ENCODE peak calls at places on chromosomes 5 and 9, in five cellular contexts. One of them, this sample, is unnamed.

GRCh38 chr5:80736730-80737129 is 81.9 kb upstream of the DHFR start:
- DNase-seq in HepG2: no peak
- DNase-seq in HEK293T: no peak
- DNase-seq in H1: no peak
- DNase-seq in GM12878: no peak
- DNase-seq in this sample: no peak

GRCh38 chr5:93226202-93226735 is 354.8 kb downstream of the NR2F1-AS1 start:
- DNase-seq in HepG2: no peak
- DNase-seq in HEK293T: no peak
- DNase-seq in H1: no peak
- DNase-seq in GM12878: no peak
- DNase-seq in this sample: no peak

GRCh38 chr5:31280210-31280609 is 86.7 kb downstream of the CDH6 start:
- DNase-seq in HepG2: no peak
- DNase-seq in HEK293T: no peak
- DNase-seq in H1: no peak
- DNase-seq in GM12878: no peak
- DNase-seq in this sample: no peak

GRCh38 chr5:75614165-75614564 is 2.9 kb downstream of the ANKDD1B start:
- DNase-seq in HepG2: no peak
- DNase-seq in HEK293T: no peak
- DNase-seq in H1: no peak
- DNase-seq in GM12878: no peak
- DNase-seq in this sample: no peak

GRCh38 chr9:72474676-72475075 is 46.7 kb upstream of the TMC1 start:
- DNase-seq in HepG2: no peak
- DNase-seq in HEK293T: no peak
- DNase-seq in H1: no peak
- DNase-seq in GM12878: no peak
- DNase-seq in this sample: no peak

GRCh38 chr5:6703791-6704190 is 9.4 kb upstream of the TENT4A start:
- DNase-seq in HepG2: no peak
- DNase-seq in HEK293T: no peak
- DNase-seq in H1: no peak
- DNase-seq in GM12878: no peak
- DNase-seq in this sample: no peak

GRCh38 chr9:129290606-129291005 is 112.5 kb upstream of the IER5L start:
- DNase-seq in HepG2: no peak
- DNase-seq in HEK293T: no peak
- DNase-seq in H1: no peak
- DNase-seq in GM12878: no peak
- DNase-seq in this sample: no peak

GRCh38 chr5:135887447-135887864 is 8.2 kb downstream of the IL9 start:
- DNase-seq in HepG2: peak; percentile 73
- DNase-seq in HEK293T: peak; percentile 78
- DNase-seq in H1: peak; percentile 31
- DNase-seq in GM12878: peak; percentile 25
- DNase-seq in this sample: peak; percentile 50

GRCh38 chr5:54094706-54095105 is 215.7 kb downstream of the ARL15 start:
- DNase-seq in HepG2: no peak
- DNase-seq in HEK293T: no peak
- DNase-seq in H1: no peak
- DNase-seq in GM12878: no peak
- DNase-seq in this sample: no peak

GRCh38 chr5:146912874-146913273 is 34.3 kb upstream of the PPP2R2B start:
- DNase-seq in HepG2: no peak
- DNase-seq in HEK293T: no peak
- DNase-seq in H1: no peak
- DNase-seq in GM12878: no peak
- DNase-seq in this sample: no peak

GRCh38 chr5:141811287-141812155 is 66.7 kb downstream of the PCDH1 start:
- DNase-seq in HepG2: peak; percentile 9
- DNase-seq in HEK293T: peak; percentile 32
- DNase-seq in H1: no peak
- DNase-seq in GM12878: no peak
- DNase-seq in this sample: no peak

GRCh38 chr9:120267929-120268328 is 312.0 kb downstream of the CDK5RAP2 start:
- DNase-seq in HepG2: no peak
- DNase-seq in HEK293T: no peak
- DNase-seq in H1: no peak
- DNase-seq in GM12878: no peak
- DNase-seq in this sample: no peak

GRCh38 chr5:73459366-73459765 is 10.8 kb upstream of the FOXD1 start:
- DNase-seq in HepG2: no peak
- DNase-seq in HEK293T: no peak
- DNase-seq in H1: no peak
- DNase-seq in GM12878: no peak
- DNase-seq in this sample: no peak

GRCh38 chr5:6714221-6715041 is 1.2 kb downstream of the TENT4A start:
- DNase-seq in HepG2: no peak
- DNase-seq in HEK293T: peak; percentile 20
- DNase-seq in H1: no peak
- DNase-seq in GM12878: no peak
- DNase-seq in this sample: no peak

GRCh38 chr5:173823721-173824567 is 64.2 kb upstream of the CPEB4 start:
- DNase-seq in HepG2: peak; percentile 98
- DNase-seq in HEK293T: no peak
- DNase-seq in H1: peak; percentile 9
- DNase-seq in GM12878: no peak
- DNase-seq in this sample: peak; percentile 23

GRCh38 chr5:1667648-1668140 is 131.9 kb downstream of the MRPL36 start:
- DNase-seq in HepG2: no peak
- DNase-seq in HEK293T: peak; percentile 31
- DNase-seq in H1: no peak
- DNase-seq in GM12878: no peak
- DNase-seq in this sample: no peak

GRCh38 chr5:171625646-171626045 is 160.0 kb upstream of the SMIM23 start:
- DNase-seq in HepG2: no peak
- DNase-seq in HEK293T: no peak
- DNase-seq in H1: no peak
- DNase-seq in GM12878: no peak
- DNase-seq in this sample: no peak

GRCh38 chr5:126348855-126349635 is 74.2 kb upstream of the GRAMD2B start:
- DNase-seq in HepG2: no peak
- DNase-seq in HEK293T: no peak
- DNase-seq in H1: no peak
- DNase-seq in GM12878: no peak
- DNase-seq in this sample: peak; percentile 30

GRCh38 chr5:43400082-43400481 is 12.1 kb downstream of the CCL28 start:
- DNase-seq in HepG2: no peak
- DNase-seq in HEK293T: no peak
- DNase-seq in H1: no peak
- DNase-seq in GM12878: no peak
- DNase-seq in this sample: no peak

GRCh38 chr9:87238545-87238944 is 259.1 kb upstream of the DAPK1 start:
- DNase-seq in HepG2: no peak
- DNase-seq in HEK293T: no peak
- DNase-seq in H1: no peak
- DNase-seq in GM12878: no peak
- DNase-seq in this sample: no peak

GRCh38 chr5:125227333-125228075 is 481.1 kb upstream of the ZNF608 start:
- DNase-seq in HepG2: no peak
- DNase-seq in HEK293T: peak; percentile 62
- DNase-seq in H1: no peak
- DNase-seq in GM12878: no peak
- DNase-seq in this sample: no peak

GRCh38 chr5:158727108-158727507 is 372.6 kb downstream of the EBF1 start:
- DNase-seq in HepG2: no peak
- DNase-seq in HEK293T: no peak
- DNase-seq in H1: no peak
- DNase-seq in GM12878: no peak
- DNase-seq in this sample: no peak

GRCh38 chr9:120928720-120929389 is 2.3 kb upstream of the TRAF1 start:
- DNase-seq in HepG2: peak; percentile 21
- DNase-seq in HEK293T: peak; percentile 72
- DNase-seq in H1: no peak
- DNase-seq in GM12878: no peak
- DNase-seq in this sample: no peak

GRCh38 chr9:87567988-87568800 is 70.5 kb downstream of the DAPK1 start:
- DNase-seq in HepG2: no peak
- DNase-seq in HEK293T: no peak
- DNase-seq in H1: no peak
- DNase-seq in GM12878: no peak
- DNase-seq in this sample: no peak

GRCh38 chr5:9820696-9821449 is 190.7 kb upstream of the TAS2R1 start:
- DNase-seq in HepG2: no peak
- DNase-seq in HEK293T: no peak
- DNase-seq in H1: no peak
- DNase-seq in GM12878: no peak
- DNase-seq in this sample: no peak

GRCh38 chr5:68898961-68899471 is 194.8 kb upstream of the SLC30A5 start:
- DNase-seq in HepG2: no peak
- DNase-seq in HEK293T: no peak
- DNase-seq in H1: peak; percentile 19
- DNase-seq in GM12878: no peak
- DNase-seq in this sample: peak; percentile 50
- TF ChIP-seq SUZ12 in HepG2: no peak
- TF ChIP-seq SUZ12 in HEK293T: no peak
- TF ChIP-seq SUZ12 in H1: no peak
- TF ChIP-seq SUZ12 in GM12878: no peak
- TF ChIP-seq SUZ12 in this sample: no peak

GRCh38 chr9:98518556-98518955 is 190.2 kb downstream of the GABBR2 start:
- DNase-seq in HepG2: no peak
- DNase-seq in HEK293T: no peak
- DNase-seq in H1: no peak
- DNase-seq in GM12878: no peak
- DNase-seq in this sample: no peak
- TF ChIP-seq SUZ12 in HepG2: no peak
- TF ChIP-seq SUZ12 in HEK293T: no peak
- TF ChIP-seq SUZ12 in H1: no peak
- TF ChIP-seq SUZ12 in GM12878: no peak
- TF ChIP-seq SUZ12 in this sample: no peak

DNA sequence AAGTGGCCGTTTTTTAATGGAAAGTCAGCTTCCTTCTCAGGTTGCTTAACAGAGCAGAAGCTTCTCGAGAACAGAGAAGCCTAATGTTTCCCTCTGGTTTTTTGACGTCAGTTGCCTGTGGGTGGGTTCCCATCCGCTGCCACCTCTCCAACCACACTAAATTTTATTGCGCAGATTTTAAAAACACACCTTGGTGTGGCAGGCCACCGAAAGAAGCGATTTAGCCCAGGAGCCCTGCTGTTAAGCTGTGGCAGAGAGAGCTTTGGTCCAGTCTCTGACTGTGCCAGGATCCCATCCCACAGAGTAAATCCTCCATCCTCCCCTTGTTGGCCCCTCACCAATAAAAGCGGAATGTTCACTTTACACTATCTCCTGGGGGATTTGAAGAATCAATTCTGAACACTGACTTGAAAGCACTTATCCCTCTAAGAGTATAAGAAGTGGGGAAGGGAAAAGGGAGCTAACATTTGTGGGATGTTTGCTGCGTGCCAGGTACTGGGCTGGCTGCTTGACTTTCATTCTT is 181.6 kb downstream of the AOPEP start:
- DNase-seq in HepG2: no peak
- DNase-seq in HEK293T: no peak
- DNase-seq in H1: no peak
- DNase-seq in GM12878: no peak
- DNase-seq in this sample: no peak
- TF ChIP-seq SUZ12 in HepG2: no peak
- TF ChIP-seq SUZ12 in HEK293T: no peak
- TF ChIP-seq SUZ12 in H1: no peak
- TF ChIP-seq SUZ12 in GM12878: no peak
- TF ChIP-seq SUZ12 in this sample: no peak

GRCh38 chr9:84823426-84824271 is 154.1 kb downstream of the NTRK2 start:
- DNase-seq in HepG2: no peak
- DNase-seq in HEK293T: no peak
- DNase-seq in H1: no peak
- DNase-seq in GM12878: peak; percentile 24
- DNase-seq in this sample: no peak

GRCh38 chr9:84828101-84828500 is 158.6 kb downstream of the NTRK2 start:
- DNase-seq in HepG2: no peak
- DNase-seq in HEK293T: no peak
- DNase-seq in H1: no peak
- DNase-seq in GM12878: no peak
- DNase-seq in this sample: no peak

GRCh38 chr9:84822589-84823233 is 153.2 kb downstream of the NTRK2 start:
- DNase-seq in HepG2: no peak
- DNase-seq in HEK293T: no peak
- DNase-seq in H1: no peak
- DNase-seq in GM12878: peak; percentile 48
- DNase-seq in this sample: no peak

GRCh38 chr9:84829997-84830696 is 160.6 kb downstream of the NTRK2 start:
- DNase-seq in HepG2: no peak
- DNase-seq in HEK293T: no peak
- DNase-seq in H1: no peak
- DNase-seq in GM12878: no peak
- DNase-seq in this sample: no peak

DNA sequence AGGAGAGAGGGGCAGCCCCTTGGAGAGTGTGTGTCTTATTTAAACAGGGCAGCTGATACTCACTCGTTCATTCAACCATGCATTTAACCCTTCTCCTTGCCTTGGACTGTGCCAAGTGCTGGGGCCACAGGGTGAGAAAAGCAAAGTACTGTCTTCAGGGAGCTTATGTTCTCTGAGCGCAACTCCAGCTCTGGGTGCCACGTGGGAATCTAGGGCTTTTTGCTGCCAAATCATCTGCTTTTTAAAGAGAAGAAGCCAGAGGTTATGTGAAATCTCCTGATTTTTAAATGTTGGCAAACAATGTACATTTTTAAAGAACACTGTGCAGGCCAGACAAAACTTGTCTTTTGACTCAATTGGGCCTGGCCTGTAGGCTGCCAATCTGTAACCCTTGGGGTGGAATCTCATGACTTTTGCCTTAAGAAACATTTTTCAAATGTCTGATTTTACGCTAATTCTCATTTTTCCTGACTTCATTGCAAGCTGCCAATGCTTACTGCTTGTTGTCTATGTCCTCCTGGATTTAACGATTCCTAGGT is 157.8 kb downstream of the NTRK2 start:
- DNase-seq in HepG2: no peak
- DNase-seq in HEK293T: no peak
- DNase-seq in H1: no peak
- DNase-seq in GM12878: no peak
- DNase-seq in this sample: no peak
- TF ChIP-seq SUZ12 in HepG2: no peak
- TF ChIP-seq SUZ12 in HEK293T: no peak
- TF ChIP-seq SUZ12 in H1: no peak
- TF ChIP-seq SUZ12 in GM12878: no peak
- TF ChIP-seq SUZ12 in this sample: no peak

GRCh38 chr9:35948451-35948850 is 9.5 kb downstream of the OR2S2 start:
- DNase-seq in HepG2: no peak
- DNase-seq in HEK293T: no peak
- DNase-seq in H1: no peak
- DNase-seq in GM12878: no peak
- DNase-seq in this sample: no peak

GRCh38 chr9:35951736-35952135 is 6.2 kb downstream of the OR2S2 start:
- DNase-seq in HepG2: no peak
- DNase-seq in HEK293T: no peak
- DNase-seq in H1: no peak
- DNase-seq in GM12878: no peak
- DNase-seq in this sample: no peak

GRCh38 chr9:35945341-35946018 is 12.5 kb downstream of the OR2S2 start:
- DNase-seq in HepG2: peak; percentile 84
- DNase-seq in HEK293T: peak; percentile 89
- DNase-seq in H1: peak; percentile 43
- DNase-seq in GM12878: no peak
- DNase-seq in this sample: peak; percentile 69

GRCh38 chr9:35952526-35953191 is 5.3 kb downstream of the OR2S2 start:
- DNase-seq in HepG2: no peak
- DNase-seq in HEK293T: no peak
- DNase-seq in H1: no peak
- DNase-seq in GM12878: no peak
- DNase-seq in this sample: no peak

GRCh38 chr9:35948901-35949318 is 9.0 kb downstream of the OR2S2 start:
- DNase-seq in HepG2: peak; percentile 6
- DNase-seq in HEK293T: no peak
- DNase-seq in H1: no peak
- DNase-seq in GM12878: no peak
- DNase-seq in this sample: no peak
- TF ChIP-seq SUZ12 in HepG2: no peak
- TF ChIP-seq SUZ12 in HEK293T: no peak
- TF ChIP-seq SUZ12 in H1: no peak
- TF ChIP-seq SUZ12 in GM12878: no peak
- TF ChIP-seq SUZ12 in this sample: no peak

This sample was measured in NT2/D1.